ENCODE peak calls at places on chromosomes 6 and 20, in four cellular contexts. L is endothelial cell, M is endothelial cell of umbilical vein, I is type B pancreatic cell. U is an unnamed sample.

GRCh38 chr20:24579475-24579874 is 110.0 kb downstream of the SYNDIG1 start:
- DNase-seq in L (no peak), M (no peak), I (no peak), U (no peak)

GRCh38 chr6:130215526-130215925 is 7.2 kb downstream of the SAMD3 start:
- DNase-seq in L (no peak), M (no peak), I (no peak), U (no peak)

GRCh38 chr6:86913795-86914194 is 23.5 kb upstream of the HTR1E start:
- DNase-seq in L (no peak), M (no peak), I (no peak), U (peak)

GRCh38 chr20:36745234-36745926 is 510 bp downstream of the NDRG3 start:
- DNase-seq in L (no peak), M (peak), I (no peak), U (peak)

GRCh38 chr6:110814488-110815259 is 595 bp downstream of the CDK19 start:
- DNase-seq in L (peak), M (peak), I (peak), U (peak)

GRCh38 chr6:44508646-44509045 is 121.1 kb downstream of the CDC5L start:
- DNase-seq in L (no peak), M (no peak), I (no peak), U (no peak)

GRCh38 chr6:158095031-158095430 is 73.0 kb downstream of the SERAC1 start:
- DNase-seq in L (no peak), M (no peak), I (no peak), U (no peak)

GRCh38 chr6:128882991-128883571 is at the start of gene LAMA2:
- DNase-seq in L (peak), M (peak), I (peak), U (peak)

GRCh38 chr20:33450867-33451266 is 7.3 kb upstream of the SNTA1 start:
- DNase-seq in L (no peak), M (no peak), I (no peak), U (no peak)

GRCh38 chr6:109772961-109773431 is 81.9 kb downstream of the FIG4 start:
- DNase-seq in L (no peak), M (no peak), I (no peak), U (no peak)

GRCh38 chr6:158460602-158461092 is 99.2 kb upstream of the TMEM181 start:
- DNase-seq in L (no peak), M (peak), I (no peak), U (peak)

GRCh38 chr6:129069006-129069405 is 186.1 kb downstream of the LAMA2 start:
- DNase-seq in L (no peak), M (no peak), I (no peak), U (no peak)

GRCh38 chr6:37188962-37189510 is 19.1 kb downstream of the PIM1 start:
- DNase-seq in L (no peak), M (no peak), I (no peak), U (no peak)

GRCh38 chr6:20953019-20953418 is 418.8 kb downstream of the CDKAL1 start:
- DNase-seq in L (peak), M (peak), I (no peak), U (peak)

GRCh38 chr6:13277231-13277630 is 51.1 kb downstream of the TBC1D7 start:
- DNase-seq in L (no peak), M (no peak), I (no peak), U (no peak)

GRCh38 chr6:160790028-160790792 is 88.2 kb downstream of the PLG start:
- DNase-seq in L (no peak), M (no peak), I (no peak), U (no peak)

GRCh38 chr6:72037006-72037405 is 150.7 kb downstream of the RIMS1 start:
- DNase-seq in L (no peak), M (no peak), I (no peak), U (no peak)

GRCh38 chr20:36532388-36532787 is 8.9 kb upstream of the MYL9 start:
- DNase-seq in L (no peak), M (no peak), I (no peak), U (no peak)

GRCh38 chr20:53080969-53081871 is 109.1 kb downstream of the TSHZ2 start:
- DNase-seq in L (no peak), M (peak), I (no peak), U (no peak)

GRCh38 chr6:159819932-159820640 is 20.0 kb downstream of the PNLDC1 start:
- DNase-seq in L (no peak), M (no peak), I (no peak), U (no peak)

GRCh38 chr6:108915258-108915657 is 67.0 kb downstream of the ARMC2 start:
- DNase-seq in L (no peak), M (no peak), I (no peak), U (no peak)

GRCh38 chr6:24554474-24554873 is 59.7 kb downstream of the ALDH5A1 start:
- DNase-seq in L (no peak), M (no peak), I (no peak), U (no peak)

GRCh38 chr6:14353263-14353662 is 235.7 kb downstream of the CD83 start:
- DNase-seq in L (no peak), M (no peak), I (no peak), U (no peak)

GRCh38 chr6:53986721-53987526 is 124.3 kb upstream of the MLIP start:
- DNase-seq in L (no peak), M (peak), I (no peak), U (peak)

GRCh38 chr6:27502508-27503435 is 29.9 kb upstream of the ZNF184 start:
- DNase-seq in L (peak), M (peak), I (no peak), U (peak)

GRCh38 chr6:137830562-137830961 is 36.5 kb upstream of the TNFAIP3 start:
- DNase-seq in L (no peak), M (no peak), I (no peak), U (no peak)

GRCh38 chr20:40336530-40336929 is 352.5 kb downstream of the MAFB start:
- DNase-seq in L (no peak), M (no peak), I (no peak), U (no peak)

GRCh38 chr6:4489538-4489937 is 286.7 kb upstream of the CDYL start:
- DNase-seq in L (no peak), M (no peak), I (no peak), U (no peak)

GRCh38 chr6:38517005-38517404 is 122.7 kb downstream of the BTBD9 start:
- DNase-seq in L (no peak), M (no peak), I (no peak), U (no peak)

GRCh38 chr6:108942556-108943492 is 94.6 kb downstream of the ARMC2 start:
- DNase-seq in L (peak), M (no peak), I (no peak), U (no peak)

GRCh38 chr6:40425192-40425919 is 161.8 kb downstream of the LRFN2 start:
- DNase-seq in L (no peak), M (no peak), I (no peak), U (peak)

GRCh38 chr6:90846824-90847223 is 260.0 kb upstream of the MAP3K7 start:
- DNase-seq in L (no peak), M (no peak), I (no peak), U (no peak)

GRCh38 chr6:31870385-31870921 is 7.8 kb upstream of the NEU1 start:
- DNase-seq in L (no peak), M (no peak), I (no peak), U (no peak)
- TF ChIP-seq CTCF in L (no peak), M (no peak), I (no peak), U (no peak)

GRCh38 chr20:62549499-62550086 is 73.8 kb upstream of the GATA5 start:
- DNase-seq in L (no peak), M (no peak), I (no peak), U (no peak)
- TF ChIP-seq CTCF in L (no peak), M (no peak), I (no peak), U (peak)

DNA sequence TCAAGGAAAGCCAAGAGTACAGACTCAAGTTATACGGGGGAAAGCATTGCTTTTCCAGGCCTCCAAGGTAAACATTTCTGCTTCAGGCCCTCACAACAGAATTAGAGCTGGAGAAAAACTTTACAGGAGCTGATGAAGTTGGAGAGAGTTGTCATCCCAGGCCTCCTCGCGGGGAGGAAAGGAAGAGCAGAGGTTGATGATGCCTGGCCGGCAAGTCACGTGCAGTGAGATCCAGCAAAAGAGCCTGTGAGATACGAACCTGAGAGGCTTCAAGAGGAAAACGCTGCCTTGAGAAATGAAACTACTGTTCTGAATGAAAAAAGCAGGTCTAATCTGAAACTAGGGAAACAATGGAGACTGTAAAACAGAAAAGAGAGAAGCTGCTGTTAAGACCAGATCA is 122.9 kb downstream of the FAM120B start:
- DNase-seq in L (peak), M (peak), I (no peak), U (no peak)
- TF ChIP-seq CTCF in L (no peak), M (peak), I (no peak), U (no peak)

GRCh38 chr6:100775667-100776066 is 105.5 kb downstream of the ASCC3 start:
- DNase-seq in L (no peak), M (peak), I (no peak), U (peak)
- TF ChIP-seq CTCF in L (no peak), M (no peak), I (peak), U (peak)

DNA sequence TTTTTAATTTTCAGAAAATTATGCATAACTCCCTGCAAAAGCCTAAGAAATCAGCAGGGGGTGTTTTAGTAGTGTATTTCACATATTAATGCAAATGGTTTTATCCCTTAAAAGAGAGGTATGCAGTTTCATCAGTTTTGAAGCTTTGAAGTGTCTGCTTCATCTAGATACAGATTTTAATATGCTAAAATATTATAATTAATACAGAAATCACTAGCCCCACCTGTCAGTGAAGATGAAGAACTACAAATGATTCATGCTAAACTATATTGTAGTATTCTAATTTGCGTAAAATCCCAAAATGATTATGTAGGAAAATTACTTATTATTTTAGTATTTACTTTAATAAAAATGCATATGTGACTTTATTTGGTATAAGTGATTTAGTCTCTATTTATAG is 2.9 kb upstream of the TFB1M start:
- DNase-seq in L (no peak), M (no peak), I (no peak), U (peak)
- TF ChIP-seq CTCF in L (peak), M (peak), I (peak), U (peak)